ENCODE peak calls at places on chromosome 16, in five cellular contexts. S is activated naive CD4-positive, alpha-beta T cell treated with anti-CD3 and anti-CD28 coated beads for 36 hours; I is amniotic epithelial cell; V is left ventricle myocardium inferior; E is stimulated activated CD8-positive, alpha-beta memory T cell treated with anti-CD3 and anti-CD28 coated beads, Interleukin-2, amount 100 ng/mL, for 1 hour. N is an unnamed sample.

GRCh38 chr16:51982715-51983680 is 563.9 kb downstream of the TOX3 start:
- DNase-seq in S (peak; percentile 49), V (no peak), I (peak; percentile 65), E (no peak), N (no peak)

GRCh38 chr16:75025766-75026165 is 26.9 kb downstream of the ZNRF1 start:
- DNase-seq in V (no peak), S (no peak), E (no peak), I (no peak), N (no peak)

GRCh38 chr16:89723279-89724250 is 2.2 kb downstream of the ZNF276 start:
- DNase-seq in S (peak; percentile 78), E (peak; percentile 72), V (peak; percentile 62), I (peak; percentile 21), N (no peak)

GRCh38 chr16:49701867-49702494 is 153.9 kb downstream of the ZNF423 start:
- DNase-seq in V (peak; percentile 76), E (no peak), I (no peak), S (no peak), N (no peak)

GRCh38 chr16:11100239-11100750 is 155.7 kb downstream of the SOCS1 start:
- DNase-seq in S (peak; percentile 60), I (peak; percentile 94), V (peak; percentile 62), E (no peak), N (no peak)

GRCh38 chr16:51012396-51012795 is 138.7 kb downstream of the SALL1 start:
- DNase-seq in V (no peak), S (no peak), I (no peak), E (no peak), N (no peak)

GRCh38 chr16:83199012-83199411 is 572.2 kb downstream of the CDH13 start:
- DNase-seq in V (no peak), S (no peak), I (no peak), E (no peak), N (no peak)

GRCh38 chr16:12120331-12120981 is 143.9 kb downstream of the SNX29 start:
- DNase-seq in E (no peak), S (no peak), V (peak; percentile 46), I (no peak), N (no peak)

GRCh38 chr16:11412175-11412904 is 67.1 kb downstream of the RMI2 start:
- DNase-seq in E (no peak), V (no peak), I (no peak), S (no peak), N (no peak)

GRCh38 chr16:89456412-89456811 is 33.9 kb downstream of the ANKRD11 start:
- DNase-seq in V (no peak), I (no peak), S (no peak), E (no peak), N (no peak)

GRCh38 chr16:80518436-80518835 is 22.4 kb upstream of the DYNLRB2 start:
- DNase-seq in S (peak; percentile 71), E (no peak), V (no peak), I (no peak), N (no peak)

GRCh38 chr16:51168755-51169154 is 17.7 kb upstream of the SALL1 start:
- DNase-seq in E (no peak), S (no peak), I (no peak), V (no peak), N (no peak)

GRCh38 chr16:23848958-23849357 is 13.2 kb downstream of the PRKCB start:
- DNase-seq in S (no peak), V (no peak), E (no peak), I (no peak), N (no peak)

GRCh38 chr16:75109732-75110243 is 6.8 kb downstream of the LDHD start:
- DNase-seq in E (no peak), S (peak; percentile 34), V (peak; percentile 78), I (no peak), N (no peak)

GRCh38 chr16:84557504-84557903 is 53.0 kb upstream of the MEAK7 start:
- DNase-seq in V (no peak), S (no peak), E (no peak), I (no peak), N (peak; percentile 27)

GRCh38 chr16:13453938-13454553 is 465.9 kb upstream of the ERCC4 start:
- DNase-seq in V (no peak), E (no peak), I (no peak), S (peak; percentile 54), N (no peak)

GRCh38 chr16:4090476-4090875 is 25.8 kb downstream of the ADCY9 start:
- DNase-seq in V (peak; percentile 64), S (no peak), E (no peak), I (no peak), N (no peak)

GRCh38 chr16:67966549-67967182 is 1.8 kb downstream of the SLC12A4 start:
- DNase-seq in S (no peak), E (no peak), I (peak; percentile 26), V (no peak), N (no peak)

GRCh38 chr16:30112197-30113030 is 923 bp downstream of the GDPD3 start:
- DNase-seq in I (peak; percentile 53), E (no peak), V (peak; percentile 62), S (peak; percentile 78), N (peak; percentile 72)

GRCh38 chr16:23803591-23804123 is 32.1 kb upstream of the PRKCB start:
- DNase-seq in I (no peak), E (peak; percentile 57), V (peak; percentile 20), S (peak; percentile 84), N (peak; percentile 70)

GRCh38 chr16:83272201-83272600 is 535.6 kb upstream of the HSBP1 start:
- DNase-seq in I (no peak), S (no peak), E (no peak), V (no peak), N (no peak)

GRCh38 chr16:53913082-53913870 is 209.3 kb downstream of the FTO start:
- DNase-seq in V (no peak), I (peak; percentile 95), S (peak; percentile 42), E (no peak), N (no peak)

GRCh38 chr16:67227567-67227921 is 614 bp downstream of the TMEM208 start:
- DNase-seq in I (no peak), S (no peak), E (no peak), V (no peak), N (no peak)

GRCh38 chr16:12584488-12585233 is 219.0 kb downstream of the CPPED1 start:
- DNase-seq in V (no peak), S (no peak), E (no peak), I (no peak), N (no peak)

GRCh38 chr16:694187-694862 is 4.1 kb upstream of the WDR24 start:
- DNase-seq in S (no peak), I (no peak), E (no peak), V (no peak), N (no peak)

GRCh38 chr16:7921360-7921759 is 588.7 kb downstream of the RBFOX1 start:
- DNase-seq in E (no peak), I (no peak), V (no peak), S (no peak), N (no peak)

GRCh38 chr16:87806246-87806607 is 40.4 kb upstream of the KLHDC4 start:
- DNase-seq in E (no peak), S (peak; percentile 66), V (no peak), I (no peak), N (no peak)

GRCh38 chr16:72927199-72928088 is 120.5 kb downstream of the ZFHX3 start:
- DNase-seq in S (no peak), E (no peak), V (no peak), I (peak; percentile 98), N (peak; percentile 77)

GRCh38 chr16:29926675-29927522 is 873 bp upstream of the KCTD13 start:
- DNase-seq in I (no peak), E (no peak), V (no peak), S (no peak), N (no peak)

GRCh38 chr16:89823087-89823823 is 5.0 kb upstream of the SPIRE2 start:
- DNase-seq in S (no peak), E (no peak), I (no peak), V (no peak), N (no peak)

N was measured in lower lobe of right lung.